ENCODE peak calls at places on chromosomes 1 and 21, in nine cellular contexts. G is WTC11, Z is AG04450, C is endothelial cell, J is kidney epithelial cell, Q is neural crest cell, E is tibial nerve, W is CD14-positive monocyte, F is fibroblast of the aortic adventitia. L is an unnamed sample.
A peak's percentile ranks its signal among the peaks of the same experiment; 100 is the strongest.

GRCh38 chr1:240029418-240029817 is 62.3 kb upstream of the FMN2 start:
- DNase-seq in G (no peak), Z (no peak), C (no peak), J (no peak), Q (no peak), E (no peak), W (no peak), F (peak; percentile 7), L (no peak)

GRCh38 chr1:116087628-116088027 is 23.6 kb upstream of the MAB21L3 start:
- DNase-seq in G (no peak), Z (no peak), C (no peak), J (no peak), Q (no peak), E (no peak), W (no peak), F (no peak), L (no peak)

GRCh38 chr1:174161813-174162212 is 2.5 kb downstream of the RABGAP1L start:
- DNase-seq in G (no peak), Z (no peak), C (no peak), J (no peak), Q (no peak), E (no peak), W (no peak), F (no peak), L (no peak)

GRCh38 chr1:38037481-38037939 is 9.1 kb downstream of the POU3F1 start:
- DNase-seq in G (no peak), Z (no peak), C (peak; percentile 53), J (no peak), Q (no peak), E (no peak), W (no peak), F (peak; percentile 35), L (no peak)

GRCh38 chr1:45535988-45536766 is 14.4 kb upstream of the AKR1A1 start:
- DNase-seq in G (no peak), Z (no peak), C (no peak), J (no peak), Q (no peak), E (no peak), W (no peak), F (no peak), L (no peak)

GRCh38 chr1:245113649-245114048 is 41.1 kb upstream of the KIF26B start:
- DNase-seq in G (no peak), Z (no peak), C (no peak), J (no peak), Q (no peak), E (no peak), W (no peak), F (no peak), L (no peak)

GRCh38 chr1:205492774-205493173 is 11.7 kb upstream of the CDK18 start:
- DNase-seq in G (no peak), Z (no peak), C (no peak), J (no peak), Q (no peak), E (no peak), W (no peak), F (no peak), L (no peak)

GRCh38 chr1:159370855-159371254 is 61.1 kb upstream of the OR10J4 start:
- DNase-seq in G (no peak), Z (no peak), C (no peak), J (no peak), Q (no peak), E (no peak), W (no peak), F (no peak), L (no peak)

GRCh38 chr1:81594211-81594610 is 206.5 kb upstream of the ADGRL2 start:
- DNase-seq in G (no peak), Z (no peak), C (no peak), J (no peak), Q (no peak), E (no peak), W (no peak), F (no peak), L (no peak)

GRCh38 chr21:45895778-45896370 is 85.7 kb upstream of the COL6A1 start:
- DNase-seq in G (no peak), Z (no peak), C (no peak), J (no peak), Q (no peak), E (no peak), W (no peak), F (no peak), L (no peak)

GRCh38 chr1:95127380-95127779 is 10.2 kb downstream of the TLCD4 start:
- DNase-seq in G (no peak), Z (no peak), C (no peak), J (no peak), Q (no peak), E (no peak), W (no peak), F (no peak), L (no peak)

GRCh38 chr1:207454046-207454964 is at the start of gene CR2:
- DNase-seq in G (peak; percentile 80), Z (no peak), C (peak; percentile 33), J (no peak), Q (peak; percentile 7), E (no peak), W (peak; percentile 47), F (no peak), L (peak; percentile 63)

GRCh38 chr1:190475394-190476250 is 2.0 kb downstream of the BRINP3 start:
- DNase-seq in G (peak; percentile 30), Z (no peak), C (peak; percentile 28), J (no peak), Q (no peak), E (no peak), W (no peak), F (peak; percentile 20), L (peak; percentile 39)

GRCh38 chr1:248268178-248268577 is 9.6 kb downstream of the OR2T33 start:
- DNase-seq in G (no peak), Z (no peak), C (no peak), J (no peak), Q (no peak), E (no peak), W (no peak), F (no peak), L (no peak)

GRCh38 chr1:158035976-158036583 is 42.6 kb downstream of the KIRREL1 start:
- DNase-seq in G (no peak), Z (no peak), C (no peak), J (no peak), Q (peak; percentile 48), E (no peak), W (no peak), F (peak; percentile 82), L (peak; percentile 33)
- TF ChIP-seq CTCF in G (peak; percentile 79), Z (peak; percentile 76), C (peak; percentile 96), J (peak; percentile 67), Q (peak; percentile 82), E (peak; percentile 64), W (peak; percentile 84), F (peak; percentile 62), L (peak; percentile 71)

GRCh38 chr1:175221548-175222175 is 29.1 kb upstream of the KIAA0040 start:
- DNase-seq in G (peak; percentile 63), Z (no peak), C (peak; percentile 37), J (peak; percentile 65), Q (no peak), E (no peak), W (no peak), F (peak; percentile 10), L (peak; percentile 12)

GRCh38 chr1:175220853-175221547 is 28.4 kb upstream of the KIAA0040 start:
- DNase-seq in G (no peak), Z (no peak), C (no peak), J (no peak), Q (no peak), E (no peak), W (no peak), F (no peak), L (no peak)

GRCh38 chr1:175222296-175222938 is 29.8 kb upstream of the KIAA0040 start:
- DNase-seq in G (no peak), Z (no peak), C (no peak), J (no peak), Q (no peak), E (no peak), W (no peak), F (no peak), L (no peak)

GRCh38 chr1:175219774-175220173 is 27.2 kb upstream of the KIAA0040 start:
- DNase-seq in G (no peak), Z (no peak), C (no peak), J (no peak), Q (no peak), E (no peak), W (no peak), F (no peak), L (no peak)

GRCh38 chr1:175225805-175226129 is 33.2 kb upstream of the KIAA0040 start:
- DNase-seq in G (no peak), Z (no peak), C (no peak), J (no peak), Q (no peak), E (no peak), W (no peak), F (no peak), L (no peak)
- TF ChIP-seq CTCF in G (no peak), Z (no peak), C (peak; percentile 41), J (no peak), Q (no peak), E (no peak), W (no peak), F (no peak), L (no peak)

GRCh38 chr1:151852733-151853132 is 779 bp downstream of the THEM5 start:
- DNase-seq in G (no peak), Z (no peak), C (no peak), J (no peak), Q (no peak), E (no peak), W (no peak), F (no peak), L (no peak)

GRCh38 chr1:151851886-151852285 is 1.6 kb downstream of the THEM5 start:
- DNase-seq in G (no peak), Z (no peak), C (no peak), J (no peak), Q (no peak), E (no peak), W (peak; percentile 40), F (no peak), L (no peak)

GRCh38 chr1:151854658-151855057 is 1.1 kb upstream of the THEM5 start:
- DNase-seq in G (no peak), Z (no peak), C (no peak), J (no peak), Q (no peak), E (no peak), W (no peak), F (no peak), L (no peak)

GRCh38 chr1:151855997-151856396 is 2.5 kb upstream of the THEM5 start:
- DNase-seq in G (no peak), Z (no peak), C (no peak), J (no peak), Q (no peak), E (no peak), W (no peak), F (no peak), L (no peak)

GRCh38 chr1:151853411-151853930 is at the start of gene THEM5:
- DNase-seq in G (no peak), Z (no peak), C (no peak), J (no peak), Q (no peak), E (no peak), W (no peak), F (no peak), L (no peak)
- TF ChIP-seq CTCF in G (no peak), Z (no peak), C (no peak), J (no peak), Q (no peak), E (no peak), W (no peak), F (no peak), L (no peak)

DNA sequence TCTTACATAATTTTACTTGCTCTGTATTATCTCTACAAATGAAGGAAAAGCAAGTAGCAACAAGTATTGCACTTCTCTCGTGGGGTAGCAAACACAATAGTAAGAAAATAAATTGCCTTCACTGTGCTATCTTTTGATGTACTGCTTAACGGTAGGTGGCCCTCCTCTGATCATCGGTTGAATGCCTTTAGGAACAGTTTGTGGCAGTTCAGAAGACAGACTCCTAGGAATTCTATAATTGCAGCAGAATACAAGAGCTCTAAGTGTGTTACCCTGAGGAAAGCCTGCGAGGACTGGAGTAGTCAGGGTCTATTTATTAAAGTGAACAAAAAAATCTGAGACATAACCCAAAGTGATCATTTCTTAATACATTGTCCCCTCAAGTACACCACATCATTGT is 1135.9 kb downstream of the KCNT2 start:
- DNase-seq in G (no peak), Z (no peak), C (no peak), J (no peak), Q (no peak), E (no peak), W (no peak), F (no peak), L (peak; percentile 2)
- TF ChIP-seq CTCF in G (no peak), Z (no peak), C (no peak), J (no peak), Q (no peak), E (no peak), W (no peak), F (no peak), L (no peak)

L was measured in nephron progenitor cell.